ENCODE peak calls at places on chromosome 1, in six cellular contexts. C is stimulated activated CD4-positive, alpha-beta T cell treated with anti-CD3 and anti-CD28 coated beads, Interleukin-2, amount 100 ng/mL, for 24 hours; L is NCI-H2107; Q is H9; K is hippocampal formation; V is head of caudate nucleus. Y is an unnamed sample.

GRCh38 chr1:65310078-65310587 is 790 bp downstream of the DNAJC6 start:
- DNase-seq in C (no peak), L (peak; percentile 57), Q (peak; percentile 90), K (peak; percentile 74), V (peak; percentile 74), Y (no peak)

GRCh38 chr1:160217466-160218165 is 12.4 kb downstream of the PEA15 start:
- DNase-seq in C (no peak), L (no peak), Q (no peak), K (no peak), V (no peak), Y (no peak)

GRCh38 chr1:54254055-54254454 is 54.1 kb downstream of the MRPL37 start:
- DNase-seq in C (no peak), L (peak; percentile 70), Q (no peak), K (no peak), V (no peak), Y (no peak)

GRCh38 chr1:197198911-197199310 is 52.4 kb upstream of the ASPM start:
- DNase-seq in C (no peak), L (no peak), Q (no peak), K (no peak), V (no peak), Y (no peak)

GRCh38 chr1:110579460-110579859 is 26.7 kb downstream of the KCNA2 start:
- DNase-seq in C (no peak), L (no peak), Q (no peak), K (no peak), V (no peak), Y (no peak)

GRCh38 chr1:3581296-3581695 is 30.0 kb downstream of the MEGF6 start:
- DNase-seq in C (no peak), L (no peak), Q (no peak), K (no peak), V (no peak), Y (no peak)

GRCh38 chr1:14561014-14561693 is 37.3 kb upstream of the KAZN start:
- DNase-seq in C (no peak), L (no peak), Q (no peak), K (no peak), V (no peak), Y (no peak)

GRCh38 chr1:223873044-223873443 is 27.3 kb upstream of the TP53BP2 start:
- DNase-seq in C (no peak), L (no peak), Q (no peak), K (no peak), V (no peak), Y (no peak)

GRCh38 chr1:15004396-15004795 is 149.2 kb upstream of the TMEM51 start:
- DNase-seq in C (no peak), L (no peak), Q (no peak), K (no peak), V (no peak), Y (no peak)

GRCh38 chr1:246549665-246550064 is 16.4 kb downstream of the TFB2M start:
- DNase-seq in C (no peak), L (no peak), Q (no peak), K (no peak), V (no peak), Y (no peak)

GRCh38 chr1:84892657-84893618 is at the start of gene LPAR3:
- DNase-seq in C (peak; percentile 49), L (no peak), Q (peak; percentile 88), K (no peak), V (no peak), Y (no peak)

GRCh38 chr1:196558424-196558823 is 49.8 kb downstream of the KCNT2 start:
- DNase-seq in C (no peak), L (no peak), Q (no peak), K (no peak), V (no peak), Y (no peak)

GRCh38 chr1:67850151-67850551 is 16.9 kb upstream of the GNG12 start:
- DNase-seq in C (no peak), L (no peak), Q (no peak), K (no peak), V (no peak), Y (no peak)

GRCh38 chr1:206930210-206930798 is 8.6 kb upstream of the FCMR start:
- DNase-seq in C (peak; percentile 56), L (no peak), Q (no peak), K (no peak), V (no peak), Y (peak; percentile 55)

GRCh38 chr1:55382699-55383377 is 167.7 kb upstream of the USP24 start:
- DNase-seq in C (no peak), L (no peak), Q (no peak), K (no peak), V (no peak), Y (no peak)

GRCh38 chr1:20219991-20220390 is 33.7 kb upstream of the PLA2G2C start:
- DNase-seq in C (no peak), L (peak; percentile 16), Q (no peak), K (no peak), V (no peak), Y (no peak)

GRCh38 chr1:205455581-205456382 is at the start of gene BLACAT1:
- DNase-seq in C (no peak), L (no peak), Q (no peak), K (no peak), V (no peak), Y (no peak)

GRCh38 chr1:9960705-9961562 is 17.7 kb downstream of the NMNAT1 start:
- DNase-seq in C (no peak), L (no peak), Q (peak; percentile 69), K (no peak), V (no peak), Y (peak; percentile 20)

GRCh38 chr1:32806315-32806714 is 10.8 kb downstream of the YARS1 start:
- DNase-seq in C (no peak), L (no peak), Q (no peak), K (no peak), V (no peak), Y (no peak)

GRCh38 chr1:112057736-112058135 is 68.3 kb upstream of the KCND3 start:
- DNase-seq in C (no peak), L (no peak), Q (no peak), K (no peak), V (no peak), Y (no peak)

GRCh38 chr1:44806025-44806703 is 987 bp downstream of the DYNLT4 start:
- DNase-seq in C (no peak), L (no peak), Q (peak; percentile 41), K (no peak), V (no peak), Y (no peak)

GRCh38 chr1:37930246-37931142 is 16.4 kb downstream of the INPP5B start:
- DNase-seq in C (peak; percentile 28), L (no peak), Q (no peak), K (no peak), V (no peak), Y (no peak)

GRCh38 chr1:31708324-31708723 is 4.5 kb upstream of the COL16A1 start:
- DNase-seq in C (no peak), L (no peak), Q (no peak), K (no peak), V (no peak), Y (no peak)

GRCh38 chr1:227761621-227762230 is 26.5 kb downstream of the SNAP47 start:
- DNase-seq in C (no peak), L (no peak), Q (no peak), K (no peak), V (no peak), Y (no peak)

GRCh38 chr1:54017979-54018378 is at the start of gene LDLRAD1:
- DNase-seq in C (no peak), L (no peak), Q (peak; percentile 51), K (no peak), V (no peak), Y (no peak)

GRCh38 chr1:77484926-77485325 is 197.5 kb downstream of the ZZZ3 start:
- DNase-seq in C (no peak), L (no peak), Q (no peak), K (no peak), V (no peak), Y (no peak)

GRCh38 chr1:26787381-26787705 is 407 bp upstream of the PIGV start:
- DNase-seq in C (peak; percentile 72), L (peak; percentile 58), Q (no peak), K (no peak), V (no peak), Y (peak; percentile 60)

GRCh38 chr1:94560333-94560732 is 18.8 kb upstream of the F3 start:
- DNase-seq in C (no peak), L (no peak), Q (no peak), K (no peak), V (no peak), Y (no peak)

GRCh38 chr1:44805311-44806024 is 1.7 kb downstream of the DYNLT4 start:
- DNase-seq in C (peak; percentile 10), L (no peak), Q (peak; percentile 36), K (no peak), V (no peak), Y (no peak)

GRCh38 chr1:66489972-66490601 is 43.9 kb upstream of the SGIP1 start:
- DNase-seq in C (no peak), L (no peak), Q (no peak), K (no peak), V (no peak), Y (no peak)